ENCODE peak calls at places on chromosomes 3 and 15, in nine cellular contexts. One of them, this sample, is unnamed.

GRCh38 chr3:134605506-134605905 is 45.3 kb downstream of the KY start:
- DNase-seq in Calu3: no peak
- DNase-seq in heart right ventricle: no peak
- DNase-seq in cardiac muscle cell: no peak
- DNase-seq in neural crest cell: no peak
- DNase-seq in transverse colon: no peak
- DNase-seq in CD8-positive, alpha-beta T cell: no peak
- DNase-seq in neural progenitor cell: no peak
- DNase-seq in cardiac fibroblast: no peak
- DNase-seq in this sample: no peak

GRCh38 chr15:28105224-28105791 is 6.2 kb upstream of the OCA2 start:
- DNase-seq in cardiac fibroblast: no peak
- DNase-seq in transverse colon: no peak
- DNase-seq in neural crest cell: no peak
- DNase-seq in cardiac muscle cell: no peak
- DNase-seq in heart right ventricle: no peak
- DNase-seq in CD8-positive, alpha-beta T cell: no peak
- DNase-seq in Calu3: no peak
- DNase-seq in neural progenitor cell: no peak
- DNase-seq in this sample: no peak

GRCh38 chr3:164040991-164041390 is 1037.3 kb downstream of the SI start:
- DNase-seq in neural progenitor cell: no peak
- DNase-seq in cardiac fibroblast: no peak
- DNase-seq in neural crest cell: no peak
- DNase-seq in transverse colon: no peak
- DNase-seq in cardiac muscle cell: no peak
- DNase-seq in Calu3: no peak
- DNase-seq in heart right ventricle: no peak
- DNase-seq in CD8-positive, alpha-beta T cell: no peak
- DNase-seq in this sample: no peak

GRCh38 chr3:46692566-46692983 is 904 bp downstream of the ALS2CL start:
- DNase-seq in Calu3: peak
- DNase-seq in neural progenitor cell: peak
- DNase-seq in cardiac fibroblast: no peak
- DNase-seq in CD8-positive, alpha-beta T cell: no peak
- DNase-seq in transverse colon: peak
- DNase-seq in heart right ventricle: no peak
- DNase-seq in cardiac muscle cell: no peak
- DNase-seq in neural crest cell: no peak
- DNase-seq in this sample: no peak

GRCh38 chr15:51097553-51098330 is 3.0 kb upstream of the TNFAIP8L3 start:
- DNase-seq in CD8-positive, alpha-beta T cell: no peak
- DNase-seq in neural crest cell: no peak
- DNase-seq in cardiac muscle cell: peak
- DNase-seq in cardiac fibroblast: peak
- DNase-seq in heart right ventricle: no peak
- DNase-seq in Calu3: no peak
- DNase-seq in neural progenitor cell: no peak
- DNase-seq in transverse colon: no peak
- DNase-seq in this sample: no peak

GRCh38 chr3:150871192-150871591 is 34.0 kb downstream of the MINDY4B start:
- DNase-seq in neural progenitor cell: no peak
- DNase-seq in Calu3: peak
- DNase-seq in cardiac muscle cell: peak
- DNase-seq in CD8-positive, alpha-beta T cell: no peak
- DNase-seq in neural crest cell: no peak
- DNase-seq in heart right ventricle: no peak
- DNase-seq in cardiac fibroblast: peak
- DNase-seq in transverse colon: no peak
- DNase-seq in this sample: no peak

GRCh38 chr3:40169983-40170382 is 139.5 kb upstream of the EIF1B start:
- DNase-seq in cardiac muscle cell: no peak
- DNase-seq in neural crest cell: no peak
- DNase-seq in heart right ventricle: no peak
- DNase-seq in cardiac fibroblast: no peak
- DNase-seq in neural progenitor cell: no peak
- DNase-seq in transverse colon: no peak
- DNase-seq in Calu3: no peak
- DNase-seq in CD8-positive, alpha-beta T cell: no peak
- DNase-seq in this sample: no peak

GRCh38 chr3:128863560-128863959 is 15.9 kb upstream of the ACAD9 start:
- DNase-seq in CD8-positive, alpha-beta T cell: no peak
- DNase-seq in heart right ventricle: no peak
- DNase-seq in Calu3: no peak
- DNase-seq in neural crest cell: no peak
- DNase-seq in cardiac fibroblast: no peak
- DNase-seq in transverse colon: no peak
- DNase-seq in neural progenitor cell: no peak
- DNase-seq in cardiac muscle cell: no peak
- DNase-seq in this sample: no peak

DNA sequence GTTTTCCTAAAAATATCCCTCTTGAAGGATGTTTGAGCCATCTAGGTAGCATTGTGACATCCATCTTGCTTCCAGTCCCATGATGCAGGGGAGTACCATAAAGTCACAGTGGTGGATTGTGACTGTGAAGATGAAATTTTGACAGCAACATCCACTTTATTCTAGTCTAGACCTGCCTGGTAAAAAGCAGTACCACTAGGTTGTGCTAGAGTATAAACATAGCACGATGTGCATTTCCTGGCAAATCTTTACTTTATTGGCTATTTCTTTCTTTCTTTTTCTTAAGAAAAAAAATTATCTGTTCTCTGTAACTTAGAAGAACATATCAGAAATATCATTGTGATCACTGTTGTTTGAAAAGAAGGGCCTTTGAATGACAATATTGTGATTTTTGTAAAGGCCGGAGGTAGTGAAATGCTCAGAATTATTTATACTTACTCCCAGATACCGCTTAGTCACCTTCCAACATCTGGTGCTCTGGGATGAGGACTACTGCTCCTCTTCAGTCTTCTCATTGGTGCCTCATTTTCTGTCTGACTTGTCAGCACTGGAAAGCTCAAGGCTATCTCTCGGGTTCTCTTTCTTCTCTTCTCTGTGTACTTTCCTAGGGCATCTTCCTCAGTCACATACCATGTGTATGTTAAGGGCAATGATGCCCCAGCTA is 35.6 kb downstream of the AGBL1 start:
- DNase-seq in neural crest cell: no peak
- DNase-seq in cardiac fibroblast: no peak
- DNase-seq in Calu3: no peak
- DNase-seq in transverse colon: no peak
- DNase-seq in cardiac muscle cell: no peak
- DNase-seq in neural progenitor cell: no peak
- DNase-seq in heart right ventricle: no peak
- DNase-seq in CD8-positive, alpha-beta T cell: no peak
- DNase-seq in this sample: no peak
- TF ChIP-seq CTCF in neural crest cell: peak
- TF ChIP-seq CTCF in cardiac fibroblast: no peak
- TF ChIP-seq CTCF in Calu3: no peak
- TF ChIP-seq CTCF in transverse colon: no peak
- TF ChIP-seq CTCF in cardiac muscle cell: no peak
- TF ChIP-seq CTCF in neural progenitor cell: peak
- TF ChIP-seq CTCF in heart right ventricle: no peak
- TF ChIP-seq CTCF in CD8-positive, alpha-beta T cell: no peak
- TF ChIP-seq CTCF in this sample: no peak

GRCh38 chr3:20511863-20512262 is 325.9 kb upstream of the SGO1 start:
- DNase-seq in neural progenitor cell: peak
- DNase-seq in neural crest cell: no peak
- DNase-seq in heart right ventricle: peak
- DNase-seq in cardiac fibroblast: peak
- DNase-seq in CD8-positive, alpha-beta T cell: no peak
- DNase-seq in cardiac muscle cell: peak
- DNase-seq in transverse colon: no peak
- DNase-seq in Calu3: peak
- DNase-seq in this sample: peak
- TF ChIP-seq CTCF in neural progenitor cell: peak
- TF ChIP-seq CTCF in neural crest cell: peak
- TF ChIP-seq CTCF in heart right ventricle: peak
- TF ChIP-seq CTCF in cardiac fibroblast: peak
- TF ChIP-seq CTCF in CD8-positive, alpha-beta T cell: no peak
- TF ChIP-seq CTCF in cardiac muscle cell: peak
- TF ChIP-seq CTCF in transverse colon: no peak
- TF ChIP-seq CTCF in Calu3: peak
- TF ChIP-seq CTCF in this sample: peak

GRCh38 chr15:90559119-90559518 is 29.4 kb downstream of the CRTC3 start:
- DNase-seq in cardiac muscle cell: no peak
- DNase-seq in neural crest cell: no peak
- DNase-seq in CD8-positive, alpha-beta T cell: no peak
- DNase-seq in cardiac fibroblast: no peak
- DNase-seq in heart right ventricle: no peak
- DNase-seq in transverse colon: no peak
- DNase-seq in neural progenitor cell: no peak
- DNase-seq in Calu3: no peak
- DNase-seq in this sample: no peak

GRCh38 chr15:90560229-90560771 is 30.6 kb downstream of the CRTC3 start:
- DNase-seq in CD8-positive, alpha-beta T cell: no peak
- DNase-seq in neural crest cell: no peak
- DNase-seq in cardiac fibroblast: peak
- DNase-seq in heart right ventricle: peak
- DNase-seq in Calu3: no peak
- DNase-seq in cardiac muscle cell: peak
- DNase-seq in transverse colon: peak
- DNase-seq in neural progenitor cell: peak
- DNase-seq in this sample: no peak

GRCh38 chr15:90563460-90563859 is 33.7 kb downstream of the CRTC3 start:
- DNase-seq in cardiac muscle cell: no peak
- DNase-seq in transverse colon: no peak
- DNase-seq in CD8-positive, alpha-beta T cell: no peak
- DNase-seq in cardiac fibroblast: no peak
- DNase-seq in neural crest cell: no peak
- DNase-seq in heart right ventricle: no peak
- DNase-seq in neural progenitor cell: no peak
- DNase-seq in Calu3: no peak
- DNase-seq in this sample: no peak

GRCh38 chr15:90562669-90563068 is 32.9 kb downstream of the CRTC3 start:
- DNase-seq in Calu3: no peak
- DNase-seq in heart right ventricle: no peak
- DNase-seq in CD8-positive, alpha-beta T cell: no peak
- DNase-seq in neural progenitor cell: no peak
- DNase-seq in cardiac muscle cell: no peak
- DNase-seq in cardiac fibroblast: no peak
- DNase-seq in transverse colon: no peak
- DNase-seq in neural crest cell: no peak
- DNase-seq in this sample: no peak

DNA sequence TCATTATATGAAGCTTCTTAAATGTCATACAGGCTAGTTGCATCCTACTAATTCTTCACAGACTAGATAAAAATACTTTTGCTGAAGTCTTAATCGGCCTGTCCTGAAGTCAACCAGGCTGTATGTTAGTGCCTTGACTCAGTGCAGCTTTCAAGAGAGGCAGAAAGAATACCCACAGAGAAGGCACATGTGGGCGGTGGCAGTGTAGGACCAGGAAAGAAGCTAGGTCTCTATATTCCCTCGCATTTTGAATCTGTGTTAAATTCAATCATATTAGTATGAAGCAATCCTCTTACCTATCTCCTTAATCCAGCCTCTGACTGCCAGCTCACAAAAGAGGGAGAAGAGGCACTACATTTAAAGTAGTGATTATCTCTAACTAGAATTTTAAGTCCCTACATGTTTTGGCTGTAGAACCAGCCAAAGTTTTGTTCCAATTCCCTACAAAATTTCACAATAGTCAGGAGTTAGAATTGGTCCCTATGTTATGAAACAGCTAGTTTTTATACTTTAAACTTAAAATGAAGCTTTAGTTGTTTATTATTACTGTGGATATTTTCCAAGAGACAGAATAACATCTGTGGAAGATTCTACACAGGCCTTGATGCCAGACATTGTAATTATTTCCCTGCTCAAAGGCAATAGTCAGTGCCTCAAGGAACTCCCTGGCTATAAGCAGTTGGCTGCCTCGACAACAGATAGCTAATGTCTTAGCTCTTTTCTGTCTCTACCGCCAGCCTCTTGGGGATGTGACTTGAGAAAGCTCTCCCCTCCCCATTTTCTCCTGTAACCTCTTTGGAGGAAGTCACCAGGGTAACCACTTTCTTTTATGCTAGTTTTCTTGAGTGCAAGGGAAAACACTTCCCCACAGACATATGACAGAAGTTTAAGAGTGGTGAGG is 31.9 kb downstream of the CRTC3 start:
- DNase-seq in cardiac fibroblast: peak
- DNase-seq in Calu3: no peak
- DNase-seq in neural crest cell: no peak
- DNase-seq in neural progenitor cell: no peak
- DNase-seq in transverse colon: no peak
- DNase-seq in heart right ventricle: no peak
- DNase-seq in cardiac muscle cell: peak
- DNase-seq in CD8-positive, alpha-beta T cell: peak
- DNase-seq in this sample: no peak
- TF ChIP-seq CTCF in cardiac fibroblast: no peak
- TF ChIP-seq CTCF in Calu3: no peak
- TF ChIP-seq CTCF in neural crest cell: no peak
- TF ChIP-seq CTCF in neural progenitor cell: no peak
- TF ChIP-seq CTCF in transverse colon: no peak
- TF ChIP-seq CTCF in heart right ventricle: no peak
- TF ChIP-seq CTCF in cardiac muscle cell: no peak
- TF ChIP-seq CTCF in CD8-positive, alpha-beta T cell: no peak
- TF ChIP-seq CTCF in this sample: no peak

GRCh38 chr15:29740692-29741311 is 81.5 kb downstream of the TJP1 start:
- DNase-seq in CD8-positive, alpha-beta T cell: no peak
- DNase-seq in cardiac muscle cell: no peak
- DNase-seq in neural progenitor cell: no peak
- DNase-seq in heart right ventricle: no peak
- DNase-seq in Calu3: no peak
- DNase-seq in cardiac fibroblast: peak
- DNase-seq in transverse colon: no peak
- DNase-seq in neural crest cell: no peak
- DNase-seq in this sample: no peak
- TF ChIP-seq CTCF in CD8-positive, alpha-beta T cell: no peak
- TF ChIP-seq CTCF in cardiac muscle cell: peak
- TF ChIP-seq CTCF in neural progenitor cell: peak
- TF ChIP-seq CTCF in heart right ventricle: no peak
- TF ChIP-seq CTCF in Calu3: no peak
- TF ChIP-seq CTCF in cardiac fibroblast: peak
- TF ChIP-seq CTCF in transverse colon: peak
- TF ChIP-seq CTCF in neural crest cell: peak
- TF ChIP-seq CTCF in this sample: no peak